ENCODE peak calls at places on chromosome 21, in nine cellular contexts. One of them, this sample, is unnamed.

GRCh38 chr21:45630876-45631275 is 12.6 kb upstream of the PCBP3 start:
- DNase-seq in activated CD4-positive, alpha-beta T cell treated with anti-CD3 and anti-CD28 coated beads, Interleukin-2, amount 10 ng/mL, durations not matched to agents 7 days and 5 days: no peak
- DNase-seq in mesendoderm: no peak
- DNase-seq in AG09309: no peak
- DNase-seq in posterior cingulate gyrus: peak
- DNase-seq in H4: no peak
- DNase-seq in head of caudate nucleus: no peak
- DNase-seq in MV-4-11: no peak
- DNase-seq in GM19239: no peak
- DNase-seq in this sample: no peak

GRCh38 chr21:33578959-33579542 is 9.4 kb downstream of the DONSON start:
- DNase-seq in activated CD4-positive, alpha-beta T cell treated with anti-CD3 and anti-CD28 coated beads, Interleukin-2, amount 10 ng/mL, durations not matched to agents 7 days and 5 days: no peak
- DNase-seq in mesendoderm: no peak
- DNase-seq in AG09309: no peak
- DNase-seq in posterior cingulate gyrus: no peak
- DNase-seq in H4: no peak
- DNase-seq in head of caudate nucleus: no peak
- DNase-seq in MV-4-11: no peak
- DNase-seq in GM19239: no peak
- DNase-seq in this sample: no peak

GRCh38 chr21:41196990-41197389 is 29.0 kb downstream of the BACE2 start:
- DNase-seq in activated CD4-positive, alpha-beta T cell treated with anti-CD3 and anti-CD28 coated beads, Interleukin-2, amount 10 ng/mL, durations not matched to agents 7 days and 5 days: no peak
- DNase-seq in mesendoderm: no peak
- DNase-seq in AG09309: no peak
- DNase-seq in posterior cingulate gyrus: no peak
- DNase-seq in H4: no peak
- DNase-seq in head of caudate nucleus: no peak
- DNase-seq in MV-4-11: no peak
- DNase-seq in GM19239: no peak
- DNase-seq in this sample: no peak

GRCh38 chr21:41931041-41931451 is 22.8 kb downstream of the C2CD2 start:
- DNase-seq in activated CD4-positive, alpha-beta T cell treated with anti-CD3 and anti-CD28 coated beads, Interleukin-2, amount 10 ng/mL, durations not matched to agents 7 days and 5 days: no peak
- DNase-seq in mesendoderm: peak
- DNase-seq in AG09309: no peak
- DNase-seq in posterior cingulate gyrus: no peak
- DNase-seq in H4: no peak
- DNase-seq in head of caudate nucleus: no peak
- DNase-seq in MV-4-11: no peak
- DNase-seq in GM19239: no peak
- DNase-seq in this sample: no peak

GRCh38 chr21:39313042-39313456 is 383 bp downstream of the BRWD1 start:
- DNase-seq in activated CD4-positive, alpha-beta T cell treated with anti-CD3 and anti-CD28 coated beads, Interleukin-2, amount 10 ng/mL, durations not matched to agents 7 days and 5 days: no peak
- DNase-seq in mesendoderm: no peak
- DNase-seq in AG09309: no peak
- DNase-seq in posterior cingulate gyrus: peak
- DNase-seq in H4: no peak
- DNase-seq in head of caudate nucleus: no peak
- DNase-seq in MV-4-11: no peak
- DNase-seq in GM19239: peak
- DNase-seq in this sample: no peak

GRCh38 chr21:28294046-28294445 is 698.6 kb downstream of the LTN1 start:
- DNase-seq in activated CD4-positive, alpha-beta T cell treated with anti-CD3 and anti-CD28 coated beads, Interleukin-2, amount 10 ng/mL, durations not matched to agents 7 days and 5 days: no peak
- DNase-seq in mesendoderm: no peak
- DNase-seq in AG09309: peak
- DNase-seq in posterior cingulate gyrus: no peak
- DNase-seq in H4: no peak
- DNase-seq in head of caudate nucleus: no peak
- DNase-seq in MV-4-11: no peak
- DNase-seq in GM19239: no peak
- DNase-seq in this sample: peak

GRCh38 chr21:34612557-34612956 is 2.4 kb downstream of the RCAN1 start:
- DNase-seq in activated CD4-positive, alpha-beta T cell treated with anti-CD3 and anti-CD28 coated beads, Interleukin-2, amount 10 ng/mL, durations not matched to agents 7 days and 5 days: no peak
- DNase-seq in mesendoderm: no peak
- DNase-seq in AG09309: no peak
- DNase-seq in posterior cingulate gyrus: peak
- DNase-seq in H4: no peak
- DNase-seq in head of caudate nucleus: peak
- DNase-seq in MV-4-11: no peak
- DNase-seq in GM19239: no peak
- DNase-seq in this sample: no peak

GRCh38 chr21:27704567-27705166 is 737.8 kb upstream of the ADAMTS5 start:
- DNase-seq in activated CD4-positive, alpha-beta T cell treated with anti-CD3 and anti-CD28 coated beads, Interleukin-2, amount 10 ng/mL, durations not matched to agents 7 days and 5 days: no peak
- DNase-seq in mesendoderm: no peak
- DNase-seq in AG09309: no peak
- DNase-seq in posterior cingulate gyrus: no peak
- DNase-seq in H4: no peak
- DNase-seq in head of caudate nucleus: no peak
- DNase-seq in MV-4-11: no peak
- DNase-seq in GM19239: no peak
- DNase-seq in this sample: no peak

GRCh38 chr21:25626752-25627151 is 12.3 kb upstream of the JAM2 start:
- DNase-seq in activated CD4-positive, alpha-beta T cell treated with anti-CD3 and anti-CD28 coated beads, Interleukin-2, amount 10 ng/mL, durations not matched to agents 7 days and 5 days: no peak
- DNase-seq in mesendoderm: no peak
- DNase-seq in AG09309: no peak
- DNase-seq in posterior cingulate gyrus: no peak
- DNase-seq in H4: no peak
- DNase-seq in head of caudate nucleus: no peak
- DNase-seq in MV-4-11: no peak
- DNase-seq in GM19239: no peak
- DNase-seq in this sample: no peak

GRCh38 chr21:36450511-36450910 is 29.4 kb downstream of the CLDN14 start:
- DNase-seq in activated CD4-positive, alpha-beta T cell treated with anti-CD3 and anti-CD28 coated beads, Interleukin-2, amount 10 ng/mL, durations not matched to agents 7 days and 5 days: no peak
- DNase-seq in mesendoderm: no peak
- DNase-seq in AG09309: no peak
- DNase-seq in posterior cingulate gyrus: no peak
- DNase-seq in H4: no peak
- DNase-seq in head of caudate nucleus: no peak
- DNase-seq in MV-4-11: no peak
- DNase-seq in GM19239: no peak
- DNase-seq in this sample: no peak

GRCh38 chr21:41369915-41370839 is 8.3 kb downstream of the MX2 start:
- DNase-seq in activated CD4-positive, alpha-beta T cell treated with anti-CD3 and anti-CD28 coated beads, Interleukin-2, amount 10 ng/mL, durations not matched to agents 7 days and 5 days: peak
- DNase-seq in mesendoderm: peak
- DNase-seq in AG09309: no peak
- DNase-seq in posterior cingulate gyrus: peak
- DNase-seq in H4: no peak
- DNase-seq in head of caudate nucleus: peak
- DNase-seq in MV-4-11: no peak
- DNase-seq in GM19239: peak
- DNase-seq in this sample: no peak

GRCh38 chr21:32653326-32653901 is 41.2 kb upstream of the CFAP298 start:
- DNase-seq in activated CD4-positive, alpha-beta T cell treated with anti-CD3 and anti-CD28 coated beads, Interleukin-2, amount 10 ng/mL, durations not matched to agents 7 days and 5 days: peak
- DNase-seq in mesendoderm: peak
- DNase-seq in AG09309: no peak
- DNase-seq in posterior cingulate gyrus: no peak
- DNase-seq in H4: peak
- DNase-seq in head of caudate nucleus: no peak
- DNase-seq in MV-4-11: no peak
- DNase-seq in GM19239: peak
- DNase-seq in this sample: no peak

GRCh38 chr21:45104560-45104959 is 30.2 kb downstream of the ADARB1 start:
- DNase-seq in activated CD4-positive, alpha-beta T cell treated with anti-CD3 and anti-CD28 coated beads, Interleukin-2, amount 10 ng/mL, durations not matched to agents 7 days and 5 days: no peak
- DNase-seq in mesendoderm: no peak
- DNase-seq in AG09309: no peak
- DNase-seq in posterior cingulate gyrus: no peak
- DNase-seq in H4: no peak
- DNase-seq in head of caudate nucleus: no peak
- DNase-seq in MV-4-11: no peak
- DNase-seq in GM19239: no peak
- DNase-seq in this sample: no peak

GRCh38 chr21:46111857-46112730 is 14.2 kb downstream of the COL6A2 start:
- DNase-seq in activated CD4-positive, alpha-beta T cell treated with anti-CD3 and anti-CD28 coated beads, Interleukin-2, amount 10 ng/mL, durations not matched to agents 7 days and 5 days: no peak
- DNase-seq in mesendoderm: no peak
- DNase-seq in AG09309: no peak
- DNase-seq in posterior cingulate gyrus: peak
- DNase-seq in H4: no peak
- DNase-seq in head of caudate nucleus: peak
- DNase-seq in MV-4-11: no peak
- DNase-seq in GM19239: no peak
- DNase-seq in this sample: no peak

GRCh38 chr21:36747815-36748381 is 49.0 kb downstream of the SIM2 start:
- DNase-seq in activated CD4-positive, alpha-beta T cell treated with anti-CD3 and anti-CD28 coated beads, Interleukin-2, amount 10 ng/mL, durations not matched to agents 7 days and 5 days: peak
- DNase-seq in mesendoderm: peak
- DNase-seq in AG09309: no peak
- DNase-seq in posterior cingulate gyrus: no peak
- DNase-seq in H4: no peak
- DNase-seq in head of caudate nucleus: peak
- DNase-seq in MV-4-11: no peak
- DNase-seq in GM19239: peak
- DNase-seq in this sample: no peak

GRCh38 chr21:44984792-44985440 is 45.1 kb downstream of the SLX9 start:
- DNase-seq in activated CD4-positive, alpha-beta T cell treated with anti-CD3 and anti-CD28 coated beads, Interleukin-2, amount 10 ng/mL, durations not matched to agents 7 days and 5 days: no peak
- DNase-seq in mesendoderm: peak
- DNase-seq in AG09309: no peak
- DNase-seq in posterior cingulate gyrus: peak
- DNase-seq in H4: no peak
- DNase-seq in head of caudate nucleus: no peak
- DNase-seq in MV-4-11: no peak
- DNase-seq in GM19239: no peak
- DNase-seq in this sample: no peak

GRCh38 chr21:16124397-16125130 is 394.8 kb downstream of the USP25 start:
- DNase-seq in activated CD4-positive, alpha-beta T cell treated with anti-CD3 and anti-CD28 coated beads, Interleukin-2, amount 10 ng/mL, durations not matched to agents 7 days and 5 days: no peak
- DNase-seq in mesendoderm: no peak
- DNase-seq in AG09309: peak
- DNase-seq in posterior cingulate gyrus: no peak
- DNase-seq in H4: peak
- DNase-seq in head of caudate nucleus: no peak
- DNase-seq in MV-4-11: no peak
- DNase-seq in GM19239: no peak
- DNase-seq in this sample: peak

GRCh38 chr21:23162213-23162946 is 2164.2 kb downstream of the NCAM2 start:
- DNase-seq in activated CD4-positive, alpha-beta T cell treated with anti-CD3 and anti-CD28 coated beads, Interleukin-2, amount 10 ng/mL, durations not matched to agents 7 days and 5 days: no peak
- DNase-seq in mesendoderm: peak
- DNase-seq in AG09309: no peak
- DNase-seq in posterior cingulate gyrus: no peak
- DNase-seq in H4: peak
- DNase-seq in head of caudate nucleus: no peak
- DNase-seq in MV-4-11: no peak
- DNase-seq in GM19239: no peak
- DNase-seq in this sample: no peak

GRCh38 chr21:39738566-39738965 is 6.4 kb upstream of the IGSF5 start:
- DNase-seq in activated CD4-positive, alpha-beta T cell treated with anti-CD3 and anti-CD28 coated beads, Interleukin-2, amount 10 ng/mL, durations not matched to agents 7 days and 5 days: no peak
- DNase-seq in mesendoderm: no peak
- DNase-seq in AG09309: no peak
- DNase-seq in posterior cingulate gyrus: no peak
- DNase-seq in H4: no peak
- DNase-seq in head of caudate nucleus: no peak
- DNase-seq in MV-4-11: no peak
- DNase-seq in GM19239: no peak
- DNase-seq in this sample: no peak

GRCh38 chr21:42846221-42846620 is 33.1 kb downstream of the WDR4 start:
- DNase-seq in activated CD4-positive, alpha-beta T cell treated with anti-CD3 and anti-CD28 coated beads, Interleukin-2, amount 10 ng/mL, durations not matched to agents 7 days and 5 days: no peak
- DNase-seq in mesendoderm: no peak
- DNase-seq in AG09309: no peak
- DNase-seq in posterior cingulate gyrus: peak
- DNase-seq in H4: no peak
- DNase-seq in head of caudate nucleus: peak
- DNase-seq in MV-4-11: no peak
- DNase-seq in GM19239: no peak
- DNase-seq in this sample: no peak

GRCh38 chr21:42010507-42011493 is 640 bp upstream of the ZBTB21 start:
- DNase-seq in activated CD4-positive, alpha-beta T cell treated with anti-CD3 and anti-CD28 coated beads, Interleukin-2, amount 10 ng/mL, durations not matched to agents 7 days and 5 days: peak
- DNase-seq in mesendoderm: peak
- DNase-seq in AG09309: no peak
- DNase-seq in posterior cingulate gyrus: no peak
- DNase-seq in H4: no peak
- DNase-seq in head of caudate nucleus: no peak
- DNase-seq in MV-4-11: no peak
- DNase-seq in GM19239: peak
- DNase-seq in this sample: no peak

GRCh38 chr21:41366522-41367151 is 4.8 kb downstream of the MX2 start:
- DNase-seq in activated CD4-positive, alpha-beta T cell treated with anti-CD3 and anti-CD28 coated beads, Interleukin-2, amount 10 ng/mL, durations not matched to agents 7 days and 5 days: no peak
- DNase-seq in mesendoderm: no peak
- DNase-seq in AG09309: peak
- DNase-seq in posterior cingulate gyrus: no peak
- DNase-seq in H4: peak
- DNase-seq in head of caudate nucleus: peak
- DNase-seq in MV-4-11: peak
- DNase-seq in GM19239: no peak
- DNase-seq in this sample: no peak

GRCh38 chr21:46116846-46117585 is 19.1 kb downstream of the COL6A2 start:
- DNase-seq in activated CD4-positive, alpha-beta T cell treated with anti-CD3 and anti-CD28 coated beads, Interleukin-2, amount 10 ng/mL, durations not matched to agents 7 days and 5 days: no peak
- DNase-seq in mesendoderm: no peak
- DNase-seq in AG09309: no peak
- DNase-seq in posterior cingulate gyrus: peak
- DNase-seq in H4: no peak
- DNase-seq in head of caudate nucleus: peak
- DNase-seq in MV-4-11: no peak
- DNase-seq in GM19239: no peak
- DNase-seq in this sample: no peak

GRCh38 chr21:45612096-45613019 is 31.2 kb upstream of the PCBP3 start:
- DNase-seq in activated CD4-positive, alpha-beta T cell treated with anti-CD3 and anti-CD28 coated beads, Interleukin-2, amount 10 ng/mL, durations not matched to agents 7 days and 5 days: no peak
- DNase-seq in mesendoderm: no peak
- DNase-seq in AG09309: no peak
- DNase-seq in posterior cingulate gyrus: peak
- DNase-seq in H4: peak
- DNase-seq in head of caudate nucleus: peak
- DNase-seq in MV-4-11: peak
- DNase-seq in GM19239: no peak
- DNase-seq in this sample: no peak

GRCh38 chr21:28089599-28090421 is 902.9 kb downstream of the LTN1 start:
- DNase-seq in activated CD4-positive, alpha-beta T cell treated with anti-CD3 and anti-CD28 coated beads, Interleukin-2, amount 10 ng/mL, durations not matched to agents 7 days and 5 days: no peak
- DNase-seq in mesendoderm: peak
- DNase-seq in AG09309: no peak
- DNase-seq in posterior cingulate gyrus: peak
- DNase-seq in H4: peak
- DNase-seq in head of caudate nucleus: no peak
- DNase-seq in MV-4-11: no peak
- DNase-seq in GM19239: no peak
- DNase-seq in this sample: no peak

GRCh38 chr21:29441651-29442050 is 142.9 kb downstream of the BACH1 start:
- DNase-seq in activated CD4-positive, alpha-beta T cell treated with anti-CD3 and anti-CD28 coated beads, Interleukin-2, amount 10 ng/mL, durations not matched to agents 7 days and 5 days: no peak
- DNase-seq in mesendoderm: no peak
- DNase-seq in AG09309: peak
- DNase-seq in posterior cingulate gyrus: no peak
- DNase-seq in H4: no peak
- DNase-seq in head of caudate nucleus: no peak
- DNase-seq in MV-4-11: no peak
- DNase-seq in GM19239: no peak
- DNase-seq in this sample: no peak

GRCh38 chr21:19510057-19510456 is 1106.5 kb upstream of the TMPRSS15 start:
- DNase-seq in activated CD4-positive, alpha-beta T cell treated with anti-CD3 and anti-CD28 coated beads, Interleukin-2, amount 10 ng/mL, durations not matched to agents 7 days and 5 days: no peak
- DNase-seq in mesendoderm: no peak
- DNase-seq in AG09309: no peak
- DNase-seq in posterior cingulate gyrus: no peak
- DNase-seq in H4: no peak
- DNase-seq in head of caudate nucleus: no peak
- DNase-seq in MV-4-11: no peak
- DNase-seq in GM19239: no peak
- DNase-seq in this sample: no peak

GRCh38 chr21:26391166-26391565 is 181.9 kb downstream of the CYYR1 start:
- DNase-seq in activated CD4-positive, alpha-beta T cell treated with anti-CD3 and anti-CD28 coated beads, Interleukin-2, amount 10 ng/mL, durations not matched to agents 7 days and 5 days: no peak
- DNase-seq in mesendoderm: no peak
- DNase-seq in AG09309: no peak
- DNase-seq in posterior cingulate gyrus: peak
- DNase-seq in H4: no peak
- DNase-seq in head of caudate nucleus: no peak
- DNase-seq in MV-4-11: no peak
- DNase-seq in GM19239: no peak
- DNase-seq in this sample: no peak

GRCh38 chr21:37767984-37768383 is 148.3 kb downstream of the KCNJ6 start:
- DNase-seq in activated CD4-positive, alpha-beta T cell treated with anti-CD3 and anti-CD28 coated beads, Interleukin-2, amount 10 ng/mL, durations not matched to agents 7 days and 5 days: no peak
- DNase-seq in mesendoderm: no peak
- DNase-seq in AG09309: no peak
- DNase-seq in posterior cingulate gyrus: no peak
- DNase-seq in H4: no peak
- DNase-seq in head of caudate nucleus: no peak
- DNase-seq in MV-4-11: no peak
- DNase-seq in GM19239: no peak
- DNase-seq in this sample: no peak